ENCODE peak calls at places on chromosomes 1 and 21, in four cellular contexts. N, R, X and T are unnamed samples. For H3K4me1, the result is how much of the 10 kb centered on the place peaks cover.

GRCh38 chr1:230152999-230153398 is 86.0 kb downstream of the GALNT2 start:
- DNase-seq in N (no peak), R (no peak), X (no peak), T (no peak)

GRCh38 chr1:10057305-10057704 is 24.5 kb downstream of the UBE4B start:
- DNase-seq in N (no peak), R (peak), X (no peak), T (no peak)

GRCh38 chr1:226816585-226816984 is 53.8 kb upstream of the PSEN2 start:
- DNase-seq in N (no peak), R (peak), X (no peak), T (peak)

GRCh38 chr1:156905176-156905575 is 11.7 kb downstream of the PEAR1 start:
- DNase-seq in N (no peak), R (no peak), X (no peak), T (no peak)

GRCh38 chr1:202599669-202600431 is 110.4 kb downstream of the SYT2 start:
- DNase-seq in N (peak), R (peak), X (no peak), T (no peak)

GRCh38 chr1:203324103-203325003 is 19.0 kb downstream of the BTG2 start:
- DNase-seq in N (no peak), R (no peak), X (no peak), T (no peak)

GRCh38 chr1:20061866-20062265 is 8.1 kb upstream of the PLA2G5 start:
- DNase-seq in N (no peak), R (no peak), X (no peak), T (no peak)

GRCh38 chr1:60904079-60904852 is 178.1 kb upstream of the NFIA start:
- DNase-seq in N (no peak), R (peak), X (peak), T (no peak)

GRCh38 chr21:17139696-17140095 is 373.1 kb upstream of the CXADR start:
- DNase-seq in N (no peak), R (peak), X (no peak), T (no peak)

GRCh38 chr1:207003216-207003615 is 29.3 kb downstream of the C1orf116 start:
- DNase-seq in N (no peak), R (no peak), X (no peak), T (no peak)

GRCh38 chr1:13699936-13700520 is at the start of gene PRDM2:
- DNase-seq in N (peak), R (peak), X (peak), T (peak)

GRCh38 chr21:25901580-25901979 is 166.8 kb downstream of the GABPA start:
- DNase-seq in N (no peak), R (no peak), X (no peak), T (no peak)

GRCh38 chr1:160204526-160205241 is 500 bp upstream of the PEA15 start:
- DNase-seq in N (no peak), R (no peak), X (no peak), T (no peak)

GRCh38 chr1:152440635-152441471 is 26.8 kb upstream of the CRNN start:
- DNase-seq in N (peak), R (peak), X (no peak), T (peak)

GRCh38 chr1:231828182-231828920 is 201.8 kb downstream of the DISC1 start:
- DNase-seq in N (no peak), R (peak), X (no peak), T (peak)

GRCh38 chr1:228646717-228647522 is 88.4 kb upstream of the RHOU start:
- DNase-seq in N (no peak), R (peak), X (no peak), T (peak)

GRCh38 chr1:103497404-103497803 is 28.1 kb upstream of the RNPC3 start:
- DNase-seq in N (no peak), R (no peak), X (no peak), T (peak)

GRCh38 chr1:30768169-30768829 is 10.7 kb upstream of the LAPTM5 start:
- DNase-seq in N (no peak), R (no peak), X (no peak), T (no peak)

GRCh38 chr1:5879421-5879820 is 112.8 kb downstream of the NPHP4 start:
- DNase-seq in N (no peak), R (no peak), X (no peak), T (no peak)

GRCh38 chr1:174788981-174789380 is 210.8 kb upstream of the CACYBP start:
- DNase-seq in N (no peak), R (peak), X (no peak), T (peak)

GRCh38 chr1:234531181-234532132 is 52.5 kb upstream of the TARBP1 start:
- DNase-seq in N (peak), R (peak), X (peak), T (peak)

GRCh38 chr1:21955058-21955457 is 17.9 kb upstream of the HSPG2 start:
- DNase-seq in N (no peak), R (no peak), X (no peak), T (no peak)

GRCh38 chr1:25066253-25066652 is 136.2 kb upstream of the RUNX3 start:
- DNase-seq in N (no peak), R (peak), X (no peak), T (no peak)

GRCh38 chr1:10861822-10862221 is 65.4 kb upstream of the CASZ1 start:
- DNase-seq in N (no peak), R (no peak), X (no peak), T (no peak)

GRCh38 chr1:109639063-109639840 is 16.6 kb upstream of the GSTM4 start:
- DNase-seq in N (no peak), R (no peak), X (no peak), T (no peak)

GRCh38 chr1:17909634-17910033 is 154.5 kb downstream of the ACTL8 start:
- DNase-seq in N (no peak), R (peak), X (no peak), T (peak)

GRCh38 chr1:68904472-68904871 is 407.6 kb upstream of the DEPDC1 start:
- DNase-seq in N (no peak), R (peak), X (no peak), T (peak)

GRCh38 chr1:2941040-2941439 is 80.2 kb upstream of the ACTRT2 start:
- DNase-seq in N (no peak), R (no peak), X (no peak), T (no peak)

GRCh38 chr1:222090103-222090502 is 348.2 kb upstream of the DUSP10 start:
- DNase-seq in N (no peak), R (no peak), X (no peak), T (no peak)

GRCh38 chr1:41023279-41023990 is 1.9 kb upstream of the SLFNL1 start:
- DNase-seq in N (no peak), R (no peak), X (no peak), T (no peak)

GRCh38 chr1:1819762-1820161 is 41.5 kb upstream of the NADK start:
- DNase-seq in N (no peak), R (no peak), X (no peak), T (no peak)

GRCh38 chr21:15212214-15212613 is 147.4 kb upstream of the NRIP1 start:
- DNase-seq in N (no peak), R (no peak), X (no peak), T (no peak)
- H3K4me1 ChIP-seq in N (under half), R (under half), X (under half), T (under half)

GRCh38 chr1:94110946-94111740 is 9.8 kb downstream of the ABCA4 start:
- DNase-seq in N (no peak), R (no peak), X (no peak), T (no peak)
- TF ChIP-seq CTCF in N (no peak), R (no peak), X (no peak), T (no peak)

DNA sequence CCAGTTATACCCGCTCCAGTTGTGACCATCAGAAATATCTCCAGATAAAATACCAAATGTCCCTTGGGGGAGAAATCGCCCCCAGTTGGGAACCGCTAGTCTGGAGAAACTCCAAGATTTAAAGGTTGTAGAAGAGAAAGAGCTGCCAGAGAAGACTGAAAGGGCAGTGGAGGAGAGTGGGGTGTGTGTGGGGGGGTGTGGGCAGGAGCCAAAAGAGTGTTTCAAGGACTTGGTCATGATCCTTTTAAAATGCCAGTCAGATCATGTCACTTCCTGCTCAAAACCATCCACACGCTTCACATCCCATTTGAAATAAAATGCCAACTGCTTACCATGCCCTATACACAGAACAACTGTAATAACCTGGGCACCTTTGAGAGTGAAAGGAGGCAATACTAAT is 3.4 kb upstream of the HEYL start:
- DNase-seq in N (no peak), R (no peak), X (no peak), T (peak)
- H3K27ac ChIP-seq in N (peak), R (no peak), X (no peak), T (no peak)

DNA sequence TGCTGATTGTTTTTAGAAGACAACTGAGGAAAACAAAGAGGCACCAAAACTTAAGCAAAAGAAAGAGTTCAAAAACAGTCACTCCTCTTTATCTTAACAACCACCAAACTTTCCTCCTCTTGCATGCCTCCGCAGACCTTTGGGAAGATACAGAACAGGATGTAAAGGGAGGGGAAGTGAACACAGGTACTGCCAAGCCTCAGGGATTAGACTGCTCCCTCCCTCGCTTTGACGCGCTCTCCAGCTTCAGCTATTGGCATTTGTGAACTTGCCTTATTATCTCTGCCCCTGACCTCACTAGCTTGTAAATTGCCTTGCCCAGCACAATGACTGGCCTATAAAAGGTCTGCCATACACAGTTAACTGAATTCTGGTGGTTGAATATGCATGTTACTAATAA is 4.8 kb upstream of the SRP9 start:
- DNase-seq in N (no peak), R (no peak), X (peak), T (peak)
- H3K4me1 ChIP-seq in N (half or more), R (under half), X (half or more), T (under half)

GRCh38 chr1:243735457-243735856 is 114.6 kb downstream of the AKT3 start:
- DNase-seq in N (no peak), R (no peak), X (no peak), T (no peak)
- TF ChIP-seq CTCF in N (no peak), R (no peak), X (no peak), T (no peak)